ENCODE peak calls at places on chromosomes 13 and 19, in eight cellular contexts. I is GM19239, U is dorsolateral prefrontal cortex, M is AG08395, S is T-cell, D is heart right ventricle, L is stromal cell of bone marrow, O is NCI-H1105. E is an unnamed sample.

GRCh38 chr19:45250832-45251451 is at the start of gene MARK4:
- DNase-seq in I (peak), U (no peak), M (peak), S (peak), D (peak), L (peak), O (peak), E (peak)

GRCh38 chr19:41111296-41111695 is 2.9 kb upstream of the CYP2F1 start:
- DNase-seq in I (no peak), U (no peak), M (no peak), S (no peak), D (no peak), L (no peak), O (no peak), E (no peak)

GRCh38 chr19:54696117-54696548 is 28.1 kb upstream of the KIR3DL3 start:
- DNase-seq in I (no peak), U (no peak), M (no peak), S (no peak), D (no peak), L (no peak), O (no peak), E (no peak)

GRCh38 chr19:18708452-18709231 is 25.2 kb downstream of the CRTC1 start:
- DNase-seq in I (no peak), U (no peak), M (no peak), S (no peak), D (peak), L (no peak), O (peak), E (no peak)

GRCh38 chr19:33552191-33552927 is 30.8 kb upstream of the PEPD start:
- DNase-seq in I (no peak), U (no peak), M (no peak), S (no peak), D (no peak), L (no peak), O (no peak), E (no peak)

GRCh38 chr13:37701306-37701705 is 102.7 kb upstream of the POSTN start:
- DNase-seq in I (no peak), U (no peak), M (no peak), S (no peak), D (no peak), L (no peak), O (no peak), E (no peak)

GRCh38 chr19:39996218-39996810 is 546 bp upstream of the ZNF546 start:
- DNase-seq in I (peak), U (no peak), M (peak), S (no peak), D (no peak), L (peak), O (peak), E (peak)

GRCh38 chr19:12065100-12065538 is 588 bp downstream of the ZNF844 start:
- DNase-seq in I (no peak), U (no peak), M (peak), S (peak), D (no peak), L (peak), O (no peak), E (peak)

GRCh38 chr13:52359534-52359933 is 46.4 kb downstream of the THSD1 start:
- DNase-seq in I (no peak), U (no peak), M (no peak), S (no peak), D (no peak), L (no peak), O (no peak), E (no peak)

GRCh38 chr13:27978301-27978968 is 9.3 kb upstream of the CDX2 start:
- DNase-seq in I (no peak), U (no peak), M (no peak), S (no peak), D (no peak), L (no peak), O (no peak), E (no peak)

GRCh38 chr19:49932731-49933131 is 3.4 kb upstream of the NUP62 start:
- DNase-seq in I (no peak), U (no peak), M (no peak), S (peak), D (no peak), L (no peak), O (no peak), E (no peak)

GRCh38 chr13:52085416-52085815 is 43.5 kb downstream of the NEK5 start:
- DNase-seq in I (no peak), U (no peak), M (peak), S (no peak), D (no peak), L (peak), O (no peak), E (no peak)

GRCh38 chr13:95117092-95117491 is 184.2 kb downstream of the ABCC4 start:
- DNase-seq in I (no peak), U (no peak), M (no peak), S (no peak), D (no peak), L (no peak), O (no peak), E (no peak)

GRCh38 chr13:35930665-35931631 is 200.2 kb downstream of the DCLK1 start:
- DNase-seq in I (peak), U (no peak), M (no peak), S (no peak), D (no peak), L (no peak), O (no peak), E (no peak)

GRCh38 chr19:12202250-12202649 is 39.4 kb downstream of the ZNF136 start:
- DNase-seq in I (no peak), U (no peak), M (no peak), S (peak), D (peak), L (peak), O (no peak), E (no peak)

GRCh38 chr13:97659602-97660001 is 225.6 kb downstream of the RAP2A start:
- DNase-seq in I (no peak), U (no peak), M (no peak), S (no peak), D (peak), L (peak), O (no peak), E (no peak)

GRCh38 chr13:108950333-108951010 is 321.1 kb downstream of the MYO16 start:
- DNase-seq in I (no peak), U (no peak), M (no peak), S (no peak), D (no peak), L (no peak), O (no peak), E (no peak)

GRCh38 chr13:34816543-34816942 is 125.5 kb upstream of the NBEA start:
- DNase-seq in I (no peak), U (no peak), M (peak), S (no peak), D (no peak), L (no peak), O (no peak), E (no peak)

GRCh38 chr19:48806518-48806817 is 4.4 kb downstream of the BCAT2 start:
- DNase-seq in I (peak), U (no peak), M (no peak), S (peak), D (peak), L (no peak), O (no peak), E (peak)

GRCh38 chr19:800360-801029 is 3.2 kb downstream of the PTBP1 start:
- DNase-seq in I (no peak), U (no peak), M (peak), S (no peak), D (no peak), L (no peak), O (no peak), E (no peak)